ENCODE peak calls at places on chromosome 5, in ten cellular contexts. One of them, this sample, is unnamed.

GRCh38 chr5:167934561-167934971 is 356.9 kb upstream of the WWC1 start:
- DNase-seq in DMS79 treated with DMSO at 0.1 percent for 48 hours: no peak
- DNase-seq in COR-L47: no peak
- DNase-seq in stimulated activated CD8-positive, alpha-beta memory T cell treated with anti-CD3 and anti-CD28 coated beads, Interleukin-7, amount 100 ng/mL, for 24 hours: no peak
- DNase-seq in ELR: no peak
- DNase-seq in stimulated activated naive CD4-positive, alpha-beta T cell: no peak
- DNase-seq in Kasumi-1: no peak
- DNase-seq in dorsolateral prefrontal cortex: no peak
- DNase-seq in NCI-H446 treated with DMSO at 0.1 percent for 48 hours: no peak
- DNase-seq in left cardiac atrium: peak
- DNase-seq in this sample: no peak

GRCh38 chr5:113490317-113490716 is 2.1 kb upstream of the MCC start:
- DNase-seq in DMS79 treated with DMSO at 0.1 percent for 48 hours: no peak
- DNase-seq in COR-L47: no peak
- DNase-seq in stimulated activated CD8-positive, alpha-beta memory T cell treated with anti-CD3 and anti-CD28 coated beads, Interleukin-7, amount 100 ng/mL, for 24 hours: no peak
- DNase-seq in ELR: no peak
- DNase-seq in stimulated activated naive CD4-positive, alpha-beta T cell: no peak
- DNase-seq in Kasumi-1: no peak
- DNase-seq in dorsolateral prefrontal cortex: no peak
- DNase-seq in NCI-H446 treated with DMSO at 0.1 percent for 48 hours: no peak
- DNase-seq in left cardiac atrium: no peak
- DNase-seq in this sample: no peak

GRCh38 chr5:126100767-126101166 is 322.4 kb upstream of the GRAMD2B start:
- DNase-seq in DMS79 treated with DMSO at 0.1 percent for 48 hours: no peak
- DNase-seq in COR-L47: no peak
- DNase-seq in stimulated activated CD8-positive, alpha-beta memory T cell treated with anti-CD3 and anti-CD28 coated beads, Interleukin-7, amount 100 ng/mL, for 24 hours: no peak
- DNase-seq in ELR: peak
- DNase-seq in stimulated activated naive CD4-positive, alpha-beta T cell: no peak
- DNase-seq in Kasumi-1: no peak
- DNase-seq in dorsolateral prefrontal cortex: no peak
- DNase-seq in NCI-H446 treated with DMSO at 0.1 percent for 48 hours: no peak
- DNase-seq in left cardiac atrium: no peak
- DNase-seq in this sample: no peak

GRCh38 chr5:170312666-170313065 is 15.1 kb upstream of the LCP2 start:
- DNase-seq in DMS79 treated with DMSO at 0.1 percent for 48 hours: no peak
- DNase-seq in COR-L47: no peak
- DNase-seq in stimulated activated CD8-positive, alpha-beta memory T cell treated with anti-CD3 and anti-CD28 coated beads, Interleukin-7, amount 100 ng/mL, for 24 hours: no peak
- DNase-seq in ELR: peak
- DNase-seq in stimulated activated naive CD4-positive, alpha-beta T cell: no peak
- DNase-seq in Kasumi-1: peak
- DNase-seq in dorsolateral prefrontal cortex: no peak
- DNase-seq in NCI-H446 treated with DMSO at 0.1 percent for 48 hours: no peak
- DNase-seq in left cardiac atrium: no peak
- DNase-seq in this sample: no peak

GRCh38 chr5:123756325-123756664 is 244.3 kb downstream of the CSNK1G3 start:
- DNase-seq in DMS79 treated with DMSO at 0.1 percent for 48 hours: no peak
- DNase-seq in COR-L47: no peak
- DNase-seq in stimulated activated CD8-positive, alpha-beta memory T cell treated with anti-CD3 and anti-CD28 coated beads, Interleukin-7, amount 100 ng/mL, for 24 hours: no peak
- DNase-seq in ELR: no peak
- DNase-seq in stimulated activated naive CD4-positive, alpha-beta T cell: no peak
- DNase-seq in Kasumi-1: no peak
- DNase-seq in dorsolateral prefrontal cortex: no peak
- DNase-seq in NCI-H446 treated with DMSO at 0.1 percent for 48 hours: no peak
- DNase-seq in left cardiac atrium: no peak
- DNase-seq in this sample: no peak

GRCh38 chr5:180328296-180329137 is 24.6 kb downstream of the GFPT2 start:
- DNase-seq in DMS79 treated with DMSO at 0.1 percent for 48 hours: no peak
- DNase-seq in COR-L47: peak
- DNase-seq in stimulated activated CD8-positive, alpha-beta memory T cell treated with anti-CD3 and anti-CD28 coated beads, Interleukin-7, amount 100 ng/mL, for 24 hours: peak
- DNase-seq in ELR: peak
- DNase-seq in stimulated activated naive CD4-positive, alpha-beta T cell: peak
- DNase-seq in Kasumi-1: peak
- DNase-seq in dorsolateral prefrontal cortex: peak
- DNase-seq in NCI-H446 treated with DMSO at 0.1 percent for 48 hours: peak
- DNase-seq in left cardiac atrium: peak
- DNase-seq in this sample: peak

GRCh38 chr5:143828710-143829109 is 16.7 kb downstream of the HMHB1 start:
- DNase-seq in DMS79 treated with DMSO at 0.1 percent for 48 hours: no peak
- DNase-seq in COR-L47: no peak
- DNase-seq in stimulated activated CD8-positive, alpha-beta memory T cell treated with anti-CD3 and anti-CD28 coated beads, Interleukin-7, amount 100 ng/mL, for 24 hours: no peak
- DNase-seq in ELR: no peak
- DNase-seq in stimulated activated naive CD4-positive, alpha-beta T cell: no peak
- DNase-seq in Kasumi-1: no peak
- DNase-seq in dorsolateral prefrontal cortex: no peak
- DNase-seq in NCI-H446 treated with DMSO at 0.1 percent for 48 hours: no peak
- DNase-seq in left cardiac atrium: no peak
- DNase-seq in this sample: no peak

GRCh38 chr5:99945706-99946442 is 589.3 kb upstream of the FAM174A start:
- DNase-seq in DMS79 treated with DMSO at 0.1 percent for 48 hours: no peak
- DNase-seq in COR-L47: no peak
- DNase-seq in stimulated activated CD8-positive, alpha-beta memory T cell treated with anti-CD3 and anti-CD28 coated beads, Interleukin-7, amount 100 ng/mL, for 24 hours: no peak
- DNase-seq in ELR: no peak
- DNase-seq in stimulated activated naive CD4-positive, alpha-beta T cell: no peak
- DNase-seq in Kasumi-1: no peak
- DNase-seq in dorsolateral prefrontal cortex: no peak
- DNase-seq in NCI-H446 treated with DMSO at 0.1 percent for 48 hours: no peak
- DNase-seq in left cardiac atrium: no peak
- DNase-seq in this sample: no peak

GRCh38 chr5:156595132-156595787 is 254.8 kb upstream of the PPP1R2B start:
- DNase-seq in DMS79 treated with DMSO at 0.1 percent for 48 hours: no peak
- DNase-seq in COR-L47: no peak
- DNase-seq in stimulated activated CD8-positive, alpha-beta memory T cell treated with anti-CD3 and anti-CD28 coated beads, Interleukin-7, amount 100 ng/mL, for 24 hours: no peak
- DNase-seq in ELR: no peak
- DNase-seq in stimulated activated naive CD4-positive, alpha-beta T cell: no peak
- DNase-seq in Kasumi-1: no peak
- DNase-seq in dorsolateral prefrontal cortex: peak
- DNase-seq in NCI-H446 treated with DMSO at 0.1 percent for 48 hours: no peak
- DNase-seq in left cardiac atrium: peak
- DNase-seq in this sample: no peak

GRCh38 chr5:130541617-130542221 is 623.3 kb downstream of the HINT1 start:
- DNase-seq in DMS79 treated with DMSO at 0.1 percent for 48 hours: no peak
- DNase-seq in COR-L47: no peak
- DNase-seq in stimulated activated CD8-positive, alpha-beta memory T cell treated with anti-CD3 and anti-CD28 coated beads, Interleukin-7, amount 100 ng/mL, for 24 hours: no peak
- DNase-seq in ELR: peak
- DNase-seq in stimulated activated naive CD4-positive, alpha-beta T cell: no peak
- DNase-seq in Kasumi-1: peak
- DNase-seq in dorsolateral prefrontal cortex: no peak
- DNase-seq in NCI-H446 treated with DMSO at 0.1 percent for 48 hours: no peak
- DNase-seq in left cardiac atrium: no peak
- DNase-seq in this sample: no peak

GRCh38 chr5:59036274-59036961 is 453.5 kb downstream of the RAB3C start:
- DNase-seq in DMS79 treated with DMSO at 0.1 percent for 48 hours: no peak
- DNase-seq in COR-L47: no peak
- DNase-seq in stimulated activated CD8-positive, alpha-beta memory T cell treated with anti-CD3 and anti-CD28 coated beads, Interleukin-7, amount 100 ng/mL, for 24 hours: no peak
- DNase-seq in ELR: peak
- DNase-seq in stimulated activated naive CD4-positive, alpha-beta T cell: peak
- DNase-seq in Kasumi-1: peak
- DNase-seq in dorsolateral prefrontal cortex: no peak
- DNase-seq in NCI-H446 treated with DMSO at 0.1 percent for 48 hours: peak
- DNase-seq in left cardiac atrium: peak
- DNase-seq in this sample: no peak

GRCh38 chr5:151664694-151665583 is 21.8 kb downstream of the SPARC start:
- DNase-seq in DMS79 treated with DMSO at 0.1 percent for 48 hours: no peak
- DNase-seq in COR-L47: no peak
- DNase-seq in stimulated activated CD8-positive, alpha-beta memory T cell treated with anti-CD3 and anti-CD28 coated beads, Interleukin-7, amount 100 ng/mL, for 24 hours: no peak
- DNase-seq in ELR: peak
- DNase-seq in stimulated activated naive CD4-positive, alpha-beta T cell: no peak
- DNase-seq in Kasumi-1: no peak
- DNase-seq in dorsolateral prefrontal cortex: no peak
- DNase-seq in NCI-H446 treated with DMSO at 0.1 percent for 48 hours: no peak
- DNase-seq in left cardiac atrium: peak
- DNase-seq in this sample: no peak

This sample was measured in NCI-H1436.